ENCODE peak calls at places on chromosomes 4 and X, in six cellular contexts. W is choroid plexus epithelial cell; I is fibroblast of villous mesenchyme; R is coronary artery; X is right atrium auricular region; S is stimulated activated CD4-positive, alpha-beta T cell treated with anti-CD3 and anti-CD28 coated beads, Interleukin-4, amount 100 ng/mL, for 24 hours. F is an unnamed sample.

GRCh38 chr4:184805462-184806245 is 20.1 kb downstream of the ACSL1 start:
- DNase-seq in X (peak), R (no peak), S (no peak), W (no peak), I (no peak), F (peak)

GRCh38 chr4:20180509-20180908 is 71.2 kb upstream of the SLIT2 start:
- DNase-seq in I (no peak), S (no peak), W (no peak), X (no peak), R (no peak), F (no peak)

GRCh38 chr4:183422962-183423653 is 21.3 kb upstream of the CDKN2AIP start:
- DNase-seq in X (no peak), R (no peak), I (no peak), S (no peak), W (peak), F (no peak)

GRCh38 chr4:81085979-81086378 is 55.5 kb downstream of the BMP3 start:
- DNase-seq in I (no peak), X (no peak), R (no peak), W (no peak), S (no peak), F (no peak)

GRCh38 chr4:124940387-124940786 is 227.9 kb upstream of the ANKRD50 start:
- DNase-seq in W (peak), R (no peak), X (no peak), I (peak), S (no peak), F (no peak)

GRCh38 chr4:7802093-7802726 is 137.5 kb downstream of the AFAP1 start:
- DNase-seq in W (peak), I (peak), X (peak), R (no peak), S (peak), F (peak)

GRCh38 chr4:182716207-182716606 is 201.0 kb downstream of the DCTD start:
- DNase-seq in X (no peak), S (no peak), I (no peak), R (no peak), W (no peak), F (no peak)

GRCh38 chr4:108693211-108693610 is 42.8 kb downstream of the OSTC start:
- DNase-seq in I (no peak), R (no peak), S (no peak), W (no peak), X (no peak), F (no peak)

GRCh38 chrX:34656467-34656841 is 631 bp downstream of the TMEM47 start:
- DNase-seq in X (no peak), S (no peak), I (no peak), R (no peak), W (no peak), F (no peak)